ENCODE peak calls at places on chromosomes 3 and 15, in eight cellular contexts. One of them, this sample, is unnamed.

GRCh38 chr3:150588027-150588830 is 14.9 kb upstream of the SELENOT start:
- DNase-seq in esophagus muscularis mucosa: no peak
- DNase-seq in IMR-90: no peak
- DNase-seq in uterus: no peak
- DNase-seq in vagina: no peak
- DNase-seq in A549: no peak
- DNase-seq in right lobe of liver: no peak
- DNase-seq in stomach: no peak
- DNase-seq in this sample: no peak

GRCh38 chr15:41900526-41901380 is 6.9 kb upstream of the SPTBN5 start:
- DNase-seq in esophagus muscularis mucosa: no peak
- DNase-seq in IMR-90: no peak
- DNase-seq in uterus: no peak
- DNase-seq in vagina: no peak
- DNase-seq in A549: no peak
- DNase-seq in right lobe of liver: no peak
- DNase-seq in stomach: no peak
- DNase-seq in this sample: no peak

GRCh38 chr15:63189955-63190691 is 717 bp downstream of the RAB8B start:
- DNase-seq in esophagus muscularis mucosa: no peak
- DNase-seq in IMR-90: no peak
- DNase-seq in uterus: no peak
- DNase-seq in vagina: no peak
- DNase-seq in A549: no peak
- DNase-seq in right lobe of liver: no peak
- DNase-seq in stomach: no peak
- DNase-seq in this sample: no peak

GRCh38 chr3:32106929-32107362 is 526 bp downstream of the GPD1L start:
- DNase-seq in esophagus muscularis mucosa: no peak
- DNase-seq in IMR-90: no peak
- DNase-seq in uterus: peak; percentile 39
- DNase-seq in vagina: no peak
- DNase-seq in A549: peak; percentile 42
- DNase-seq in right lobe of liver: peak; percentile 29
- DNase-seq in stomach: peak; percentile 66
- DNase-seq in this sample: peak; percentile 46

GRCh38 chr3:100245932-100246331 is 14.9 kb upstream of the TBC1D23 start:
- DNase-seq in esophagus muscularis mucosa: no peak
- DNase-seq in IMR-90: peak; percentile 73
- DNase-seq in uterus: no peak
- DNase-seq in vagina: no peak
- DNase-seq in A549: no peak
- DNase-seq in right lobe of liver: no peak
- DNase-seq in stomach: no peak
- DNase-seq in this sample: no peak

GRCh38 chr3:134359121-134360010 is 14.9 kb downstream of the AMOTL2 start:
- DNase-seq in esophagus muscularis mucosa: no peak
- DNase-seq in IMR-90: no peak
- DNase-seq in uterus: peak; percentile 18
- DNase-seq in vagina: no peak
- DNase-seq in A549: no peak
- DNase-seq in right lobe of liver: no peak
- DNase-seq in stomach: no peak
- DNase-seq in this sample: no peak

GRCh38 chr15:57251308-57251707 is 125.0 kb upstream of the CGNL1 start:
- DNase-seq in esophagus muscularis mucosa: no peak
- DNase-seq in IMR-90: peak; percentile 23
- DNase-seq in uterus: no peak
- DNase-seq in vagina: no peak
- DNase-seq in A549: no peak
- DNase-seq in right lobe of liver: no peak
- DNase-seq in stomach: no peak
- DNase-seq in this sample: no peak

GRCh38 chr3:46393554-46394434 is 13.1 kb downstream of the CCR5AS start:
- DNase-seq in esophagus muscularis mucosa: no peak
- DNase-seq in IMR-90: peak; percentile 47
- DNase-seq in uterus: no peak
- DNase-seq in vagina: no peak
- DNase-seq in A549: no peak
- DNase-seq in right lobe of liver: no peak
- DNase-seq in stomach: no peak
- DNase-seq in this sample: no peak

GRCh38 chr15:45549831-45550230 is 27.3 kb upstream of the SLC30A4 start:
- DNase-seq in esophagus muscularis mucosa: no peak
- DNase-seq in IMR-90: peak; percentile 43
- DNase-seq in uterus: no peak
- DNase-seq in vagina: no peak
- DNase-seq in A549: no peak
- DNase-seq in right lobe of liver: no peak
- DNase-seq in stomach: no peak
- DNase-seq in this sample: no peak

GRCh38 chr15:84942456-84942855 is 39.2 kb upstream of the PDE8A start:
- DNase-seq in esophagus muscularis mucosa: no peak
- DNase-seq in IMR-90: no peak
- DNase-seq in uterus: no peak
- DNase-seq in vagina: no peak
- DNase-seq in A549: no peak
- DNase-seq in right lobe of liver: no peak
- DNase-seq in stomach: no peak
- DNase-seq in this sample: no peak

GRCh38 chr3:100213891-100214573 is 46.8 kb upstream of the TBC1D23 start:
- DNase-seq in esophagus muscularis mucosa: peak; percentile 81
- DNase-seq in IMR-90: peak; percentile 32
- DNase-seq in uterus: no peak
- DNase-seq in vagina: no peak
- DNase-seq in A549: no peak
- DNase-seq in right lobe of liver: no peak
- DNase-seq in stomach: no peak
- DNase-seq in this sample: no peak

GRCh38 chr3:122994954-122995353 is 32.6 kb downstream of the SEMA5B start:
- DNase-seq in esophagus muscularis mucosa: no peak
- DNase-seq in IMR-90: no peak
- DNase-seq in uterus: no peak
- DNase-seq in vagina: no peak
- DNase-seq in A549: no peak
- DNase-seq in right lobe of liver: no peak
- DNase-seq in stomach: no peak
- DNase-seq in this sample: no peak

GRCh38 chr3:13040381-13041074 is 32.7 kb downstream of the IQSEC1 start:
- DNase-seq in esophagus muscularis mucosa: no peak
- DNase-seq in IMR-90: no peak
- DNase-seq in uterus: no peak
- DNase-seq in vagina: no peak
- DNase-seq in A549: no peak
- DNase-seq in right lobe of liver: no peak
- DNase-seq in stomach: no peak
- DNase-seq in this sample: peak; percentile 63

GRCh38 chr3:167451282-167451681 is 22.6 kb downstream of the SERPINI2 start:
- DNase-seq in esophagus muscularis mucosa: no peak
- DNase-seq in IMR-90: no peak
- DNase-seq in uterus: no peak
- DNase-seq in vagina: no peak
- DNase-seq in A549: no peak
- DNase-seq in right lobe of liver: no peak
- DNase-seq in stomach: no peak
- DNase-seq in this sample: no peak

GRCh38 chr15:84648539-84648938 is 5.5 kb downstream of the WDR73 start:
- DNase-seq in esophagus muscularis mucosa: no peak
- DNase-seq in IMR-90: no peak
- DNase-seq in uterus: no peak
- DNase-seq in vagina: no peak
- DNase-seq in A549: no peak
- DNase-seq in right lobe of liver: peak; percentile 77
- DNase-seq in stomach: no peak
- DNase-seq in this sample: no peak

GRCh38 chr3:124772081-124772831 is 42.0 kb downstream of the UMPS start:
- DNase-seq in esophagus muscularis mucosa: no peak
- DNase-seq in IMR-90: peak; percentile 70
- DNase-seq in uterus: peak; percentile 65
- DNase-seq in vagina: no peak
- DNase-seq in A549: peak; percentile 70
- DNase-seq in right lobe of liver: no peak
- DNase-seq in stomach: no peak
- DNase-seq in this sample: no peak

GRCh38 chr3:43537206-43537605 is 84.6 kb downstream of the ANO10 start:
- DNase-seq in esophagus muscularis mucosa: no peak
- DNase-seq in IMR-90: no peak
- DNase-seq in uterus: no peak
- DNase-seq in vagina: no peak
- DNase-seq in A549: no peak
- DNase-seq in right lobe of liver: no peak
- DNase-seq in stomach: no peak
- DNase-seq in this sample: no peak

GRCh38 chr3:58585005-58585786 is 8.0 kb upstream of the FAM107A start:
- DNase-seq in esophagus muscularis mucosa: peak; percentile 96
- DNase-seq in IMR-90: peak; percentile 58
- DNase-seq in uterus: peak; percentile 79
- DNase-seq in vagina: peak; percentile 93
- DNase-seq in A549: peak; percentile 66
- DNase-seq in right lobe of liver: peak; percentile 88
- DNase-seq in stomach: peak; percentile 79
- DNase-seq in this sample: peak; percentile 51

GRCh38 chr3:155079795-155080546 is at the start of gene MME:
- DNase-seq in esophagus muscularis mucosa: no peak
- DNase-seq in IMR-90: peak; percentile 73
- DNase-seq in uterus: no peak
- DNase-seq in vagina: no peak
- DNase-seq in A549: no peak
- DNase-seq in right lobe of liver: peak; percentile 82
- DNase-seq in stomach: peak; percentile 34
- DNase-seq in this sample: no peak

GRCh38 chr3:54122046-54122801 is at the start of gene CACNA2D3:
- DNase-seq in esophagus muscularis mucosa: peak; percentile 62
- DNase-seq in IMR-90: no peak
- DNase-seq in uterus: no peak
- DNase-seq in vagina: no peak
- DNase-seq in A549: no peak
- DNase-seq in right lobe of liver: no peak
- DNase-seq in stomach: peak; percentile 46
- DNase-seq in this sample: no peak

GRCh38 chr3:155131104-155131503 is 51.0 kb downstream of the MME start:
- DNase-seq in esophagus muscularis mucosa: no peak
- DNase-seq in IMR-90: peak; percentile 92
- DNase-seq in uterus: no peak
- DNase-seq in vagina: no peak
- DNase-seq in A549: no peak
- DNase-seq in right lobe of liver: no peak
- DNase-seq in stomach: no peak
- DNase-seq in this sample: no peak

GRCh38 chr3:51622402-51622801 is 48.6 kb upstream of the TEX264 start:
- DNase-seq in esophagus muscularis mucosa: no peak
- DNase-seq in IMR-90: peak; percentile 10
- DNase-seq in uterus: no peak
- DNase-seq in vagina: no peak
- DNase-seq in A549: no peak
- DNase-seq in right lobe of liver: no peak
- DNase-seq in stomach: no peak
- DNase-seq in this sample: no peak

GRCh38 chr3:45778761-45779201 is 17.6 kb downstream of the SLC6A20 start:
- DNase-seq in esophagus muscularis mucosa: no peak
- DNase-seq in IMR-90: no peak
- DNase-seq in uterus: no peak
- DNase-seq in vagina: no peak
- DNase-seq in A549: no peak
- DNase-seq in right lobe of liver: peak; percentile 37
- DNase-seq in stomach: peak; percentile 17
- DNase-seq in this sample: no peak

GRCh38 chr15:67130166-67130565 is 64.8 kb downstream of the SMAD3 start:
- DNase-seq in esophagus muscularis mucosa: no peak
- DNase-seq in IMR-90: no peak
- DNase-seq in uterus: no peak
- DNase-seq in vagina: no peak
- DNase-seq in A549: no peak
- DNase-seq in right lobe of liver: no peak
- DNase-seq in stomach: no peak
- DNase-seq in this sample: no peak
- H3K4me1 ChIP-seq in esophagus muscularis mucosa: peaks cover 91% of the 10 kb centered on the region
- H3K4me1 ChIP-seq in IMR-90: peaks cover 79% of the 10 kb centered on the region
- H3K4me1 ChIP-seq in uterus: peaks cover 33% of the 10 kb centered on the region
- H3K4me1 ChIP-seq in vagina: peaks cover 92% of the 10 kb centered on the region
- H3K4me1 ChIP-seq in A549: peaks cover 97% of the 10 kb centered on the region
- H3K4me1 ChIP-seq in right lobe of liver: peaks cover 46% of the 10 kb centered on the region
- H3K4me1 ChIP-seq in stomach: peaks cover 77% of the 10 kb centered on the region
- H3K4me1 ChIP-seq in this sample: peaks cover 25% of the 10 kb centered on the region

DNA sequence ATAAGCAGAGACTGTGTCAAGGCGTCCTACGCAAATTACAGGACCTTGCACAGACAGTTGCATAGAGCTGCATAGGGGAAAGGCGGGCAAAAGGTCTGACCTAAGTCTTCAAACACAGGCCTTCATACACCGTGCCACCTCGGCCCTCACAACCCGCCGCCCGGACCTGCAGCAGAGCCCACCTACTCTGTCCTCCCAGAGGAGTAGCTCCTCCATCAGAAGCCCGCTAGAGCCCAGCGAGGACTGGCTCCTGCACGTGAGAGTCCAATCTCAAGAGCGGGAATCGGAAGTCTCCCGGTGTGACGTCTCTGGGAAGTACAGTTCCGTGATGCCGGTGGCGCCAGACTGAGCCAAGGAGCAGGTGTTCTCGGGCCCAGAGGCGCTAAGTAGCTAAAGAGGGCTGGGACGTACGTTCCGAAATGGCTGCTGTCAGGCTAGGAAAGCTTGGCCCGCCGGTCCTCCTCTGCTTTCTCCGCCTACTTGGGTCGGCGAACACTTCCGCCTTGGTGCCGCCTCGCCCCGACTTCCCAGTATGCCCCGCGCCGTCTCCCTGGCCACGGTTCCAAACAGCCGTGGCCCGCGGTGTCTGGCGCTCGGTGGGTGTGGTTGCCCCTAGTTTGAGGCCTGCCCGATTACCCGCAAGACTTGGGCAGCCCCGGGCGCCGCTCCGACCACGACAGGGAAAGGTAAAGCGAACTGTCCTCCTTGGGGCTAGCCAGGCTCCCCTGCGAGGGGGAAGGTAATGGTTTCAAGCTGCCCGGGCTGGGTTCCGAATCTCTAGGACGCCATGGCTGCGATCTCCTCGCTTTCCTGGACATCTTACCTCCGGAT is at the start of the genes ASTE1 and NEK11:
- DNase-seq in esophagus muscularis mucosa: peak; percentile 97
- DNase-seq in IMR-90: peak; percentile 73
- DNase-seq in uterus: peak; percentile 78
- DNase-seq in vagina: no peak
- DNase-seq in A549: peak; percentile 85
- DNase-seq in right lobe of liver: peak; percentile 91
- DNase-seq in stomach: peak; percentile 90
- DNase-seq in this sample: peak; percentile 95
- TF ChIP-seq POLR2A in esophagus muscularis mucosa: no peak
- TF ChIP-seq POLR2A in IMR-90: peak; percentile 70
- TF ChIP-seq POLR2A in uterus: no peak
- TF ChIP-seq POLR2A in vagina: no peak
- TF ChIP-seq POLR2A in A549: peak; percentile 62
- TF ChIP-seq POLR2A in right lobe of liver: peak; percentile 46
- TF ChIP-seq POLR2A in stomach: no peak
- TF ChIP-seq POLR2A in this sample: peak; percentile 74

GRCh38 chr3:4600526-4600925 is 107.4 kb downstream of the ITPR1 start:
- DNase-seq in esophagus muscularis mucosa: no peak
- DNase-seq in IMR-90: no peak
- DNase-seq in uterus: no peak
- DNase-seq in vagina: no peak
- DNase-seq in A549: no peak
- DNase-seq in right lobe of liver: no peak
- DNase-seq in stomach: no peak
- DNase-seq in this sample: no peak
- H3K4me1 ChIP-seq in esophagus muscularis mucosa: peaks cover 40% of the 10 kb centered on the region
- H3K4me1 ChIP-seq in IMR-90: no peaks in the 10 kb centered on the region
- H3K4me1 ChIP-seq in uterus: no peaks in the 10 kb centered on the region
- H3K4me1 ChIP-seq in vagina: peaks cover 6% of the 10 kb centered on the region
- H3K4me1 ChIP-seq in A549: peaks cover 2% of the 10 kb centered on the region
- H3K4me1 ChIP-seq in right lobe of liver: no peaks in the 10 kb centered on the region
- H3K4me1 ChIP-seq in stomach: no peaks in the 10 kb centered on the region
- H3K4me1 ChIP-seq in this sample: no peaks in the 10 kb centered on the region

GRCh38 chr15:66497502-66498455 is at the start of gene SNAPC5:
- DNase-seq in esophagus muscularis mucosa: peak; percentile 99
- DNase-seq in IMR-90: peak; percentile 91
- DNase-seq in uterus: peak; percentile 94
- DNase-seq in vagina: peak; percentile 92
- DNase-seq in A549: peak; percentile 96
- DNase-seq in right lobe of liver: peak; percentile 97
- DNase-seq in stomach: peak; percentile 99
- DNase-seq in this sample: peak; percentile 98
- TF ChIP-seq POLR2A in esophagus muscularis mucosa: peak; percentile 65
- TF ChIP-seq POLR2A in IMR-90: peak; percentile 71
- TF ChIP-seq POLR2A in uterus: peak; percentile 50
- TF ChIP-seq POLR2A in vagina: peak; percentile 38
- TF ChIP-seq POLR2A in A549: peak; percentile 87
- TF ChIP-seq POLR2A in right lobe of liver: peak; percentile 80
- TF ChIP-seq POLR2A in stomach: peak; percentile 25
- TF ChIP-seq POLR2A in this sample: peak; percentile 55